ENCODE peak calls at places on chromosomes 7 and 10, in five cellular contexts. A is fibroblast of lung, W is pancreas, U is AG10803, T is cardiac fibroblast. E is an unnamed sample.

GRCh38 chr7:99308461-99309074 is 17.1 kb upstream of the ARPC1A start:
- DNase-seq in T (no peak), U (peak), W (no peak), A (peak), E (no peak)

GRCh38 chr10:80474920-80475319 is 20.8 kb downstream of the TSPAN14 start:
- DNase-seq in U (no peak), A (no peak), T (no peak), W (no peak), E (no peak)

GRCh38 chr10:12846718-12847117 is 154.8 kb downstream of the CCDC3 start:
- DNase-seq in W (no peak), A (peak), T (peak), U (peak), E (no peak)

GRCh38 chr10:14397069-14397468 is 66.3 kb upstream of the FRMD4A start:
- DNase-seq in W (no peak), A (peak), T (peak), U (peak), E (no peak)

GRCh38 chr7:96179863-96180262 is 142.0 kb downstream of the SLC25A13 start:
- DNase-seq in W (no peak), U (peak), A (no peak), T (peak), E (no peak)

GRCh38 chr7:33190688-33191304 is 61.4 kb downstream of the BBS9 start:
- DNase-seq in U (no peak), W (no peak), T (no peak), A (no peak), E (no peak)

GRCh38 chr7:48180981-48181380 is 9.7 kb downstream of the ABCA13 start:
- DNase-seq in W (no peak), T (no peak), A (peak), U (peak), E (no peak)

GRCh38 chr7:55618913-55619312 is 46.6 kb upstream of the VOPP1 start:
- DNase-seq in W (no peak), A (no peak), T (no peak), U (no peak), E (no peak)

DNA sequence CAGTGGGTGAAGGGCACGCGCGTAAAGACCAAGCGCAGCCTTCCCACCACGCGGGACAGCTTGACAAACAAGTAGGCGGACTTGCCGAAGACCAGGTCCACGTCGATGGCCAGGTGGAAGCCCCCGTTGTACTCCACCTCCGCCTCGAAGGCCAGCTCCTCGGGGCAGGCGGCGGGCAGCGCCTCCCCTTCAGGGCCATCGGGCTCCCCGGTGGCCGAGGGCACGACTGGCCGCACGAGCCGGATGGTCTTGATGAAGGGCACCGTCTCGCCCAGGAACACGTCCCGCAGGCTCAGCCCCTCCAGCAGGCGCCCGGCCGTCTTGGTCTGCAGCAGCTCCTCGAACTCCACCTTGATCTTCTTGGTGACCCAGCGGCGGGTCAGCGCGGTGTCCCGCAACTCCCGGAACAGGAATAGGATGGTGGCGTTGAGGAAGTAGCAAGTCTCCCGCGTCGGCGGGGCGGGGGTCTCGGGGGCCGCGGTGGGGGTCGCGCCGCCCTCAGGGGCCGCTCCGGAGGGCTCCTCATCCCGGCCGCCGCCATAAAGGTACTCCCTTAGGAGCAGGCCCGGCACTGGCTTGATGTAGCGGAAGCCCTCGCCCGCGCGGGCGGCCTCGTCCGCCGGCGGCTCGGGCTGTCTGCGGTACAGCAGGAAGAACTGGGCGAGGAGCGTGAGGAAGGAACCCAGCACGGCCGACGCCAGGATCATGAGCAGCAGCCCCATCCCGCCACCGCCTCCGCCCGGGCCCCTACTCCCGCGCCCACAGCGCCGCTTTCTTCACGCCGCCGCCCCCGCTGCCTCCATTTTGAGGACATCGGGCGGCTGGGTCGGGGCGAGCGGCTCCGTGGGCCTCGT is 507 bp downstream of the PDZD8 start:
- DNase-seq in A (peak), W (peak), U (peak), T (peak), E (peak)
- TF ChIP-seq CTCF in A (no peak), W (no peak), U (no peak), T (no peak), E (no peak)

DNA sequence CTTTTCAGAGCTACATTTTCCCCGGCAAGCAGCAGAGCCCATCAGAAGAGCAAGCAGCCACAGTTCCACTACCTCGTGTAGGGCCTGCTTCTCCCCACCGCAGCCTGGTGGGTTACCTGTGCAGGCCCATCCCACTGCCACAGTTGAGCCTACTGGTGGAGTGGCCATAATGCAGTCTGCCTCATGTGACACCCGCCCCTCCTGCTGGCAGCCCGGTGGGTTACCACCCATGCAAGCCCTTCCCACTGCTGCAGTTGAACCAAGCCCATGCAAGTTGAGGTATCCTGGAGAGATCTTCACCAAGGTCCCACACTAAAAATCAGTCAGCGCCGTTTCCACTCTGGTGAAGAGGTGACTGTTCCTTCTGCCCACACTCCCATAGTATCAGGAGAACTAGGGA is 32.1 kb upstream of the CNNM1 start:
- DNase-seq in A (no peak), W (no peak), T (no peak), U (no peak), E (no peak)
- TF ChIP-seq CTCF in A (no peak), W (no peak), T (no peak), U (no peak), E (no peak)

GRCh38 chr10:3510741-3511140 is 274.3 kb downstream of the KLF6 start:
- DNase-seq in U (no peak), A (no peak), W (no peak), T (no peak), E (no peak)

GRCh38 chr10:3511483-3511882 is 273.5 kb downstream of the KLF6 start:
- DNase-seq in A (no peak), W (no peak), U (no peak), T (no peak), E (no peak)

GRCh38 chr10:3509355-3509754 is 275.7 kb downstream of the KLF6 start:
- DNase-seq in T (no peak), A (no peak), W (no peak), U (no peak), E (no peak)

GRCh38 chr10:3514691-3515090 is 270.3 kb downstream of the KLF6 start:
- DNase-seq in T (no peak), W (no peak), U (no peak), A (no peak), E (no peak)

DNA sequence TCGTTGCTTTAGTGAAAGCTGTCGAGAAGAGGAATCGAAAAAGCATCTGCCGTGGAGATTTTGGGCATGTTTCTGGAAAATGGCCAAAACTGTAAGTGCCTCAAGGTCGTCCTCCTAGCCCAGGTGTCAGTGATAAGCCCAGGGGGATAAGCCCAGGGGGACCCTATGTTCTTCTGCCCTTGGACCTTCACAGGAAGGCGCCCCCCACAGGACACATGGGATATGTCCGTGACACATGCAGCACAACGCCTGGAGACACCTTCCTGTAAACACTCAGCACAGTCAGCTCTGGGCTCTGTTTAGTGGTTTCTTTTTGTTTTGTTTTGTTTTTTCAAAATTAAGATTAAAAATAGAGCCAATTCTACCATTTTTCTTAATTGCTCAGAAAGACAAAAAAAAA is 272.7 kb downstream of the KLF6 start:
- DNase-seq in T (no peak), W (no peak), U (no peak), A (no peak), E (no peak)
- TF ChIP-seq CTCF in T (peak), W (no peak), U (no peak), A (no peak), E (peak)

DNA sequence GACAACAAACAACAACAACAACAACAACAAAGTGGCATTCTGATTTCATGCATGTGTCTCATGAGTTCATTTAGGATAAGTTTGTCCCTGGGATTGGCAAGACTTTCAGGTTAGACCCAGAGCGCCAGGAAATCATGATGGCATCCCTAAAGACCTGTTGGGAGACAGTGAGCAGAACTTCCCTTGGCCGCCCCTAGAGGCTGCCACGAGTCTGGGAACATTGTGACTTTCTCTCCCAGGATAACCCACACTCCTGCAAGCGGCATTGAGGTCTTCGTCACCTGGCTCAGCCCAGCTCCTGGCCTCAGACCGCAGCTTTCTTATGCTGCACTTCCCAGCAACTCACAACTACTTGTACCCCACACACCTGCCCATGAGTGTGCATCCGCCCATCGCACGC is 80.5 kb upstream of the RNF32 start:
- DNase-seq in T (no peak), U (no peak), A (no peak), W (no peak), E (no peak)
- TF ChIP-seq CTCF in T (no peak), U (no peak), A (no peak), W (no peak), E (no peak)

GRCh38 chr7:45890902-45891461 is 2.7 kb downstream of the IGFBP1 start:
- DNase-seq in U (peak), W (no peak), A (peak), T (peak), E (no peak)
- TF ChIP-seq CTCF in U (peak), W (peak), A (peak), T (peak), E (peak)

DNA sequence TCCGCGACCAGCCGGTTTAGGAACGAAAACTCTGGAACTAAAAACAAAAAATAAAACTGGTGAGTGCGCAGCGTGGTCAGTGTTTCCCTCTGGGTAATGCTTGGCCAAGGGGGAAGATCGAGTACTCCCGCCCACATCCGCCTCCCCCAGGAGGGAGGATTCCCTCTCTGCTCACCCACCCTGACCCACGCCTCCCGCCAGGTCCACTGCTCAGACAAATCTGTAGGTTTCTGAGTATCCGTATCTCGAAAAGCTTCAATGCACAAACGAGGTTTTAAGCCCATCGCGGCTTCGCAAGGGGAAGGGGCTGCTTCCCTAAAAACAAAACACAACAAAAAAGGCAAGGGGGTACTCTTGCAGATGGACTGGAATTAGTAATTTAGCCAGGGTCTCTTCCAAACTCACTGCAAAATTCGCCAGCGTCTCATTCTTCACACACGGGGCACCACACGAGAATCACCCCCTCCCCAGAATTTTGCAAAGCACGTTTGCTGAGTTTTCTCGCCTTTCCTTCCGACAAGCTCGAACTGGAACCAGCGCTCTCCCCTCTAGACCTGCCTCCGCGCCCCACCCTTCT is 75.2 kb downstream of the INSIG1 start:
- DNase-seq in T (no peak), U (no peak), A (no peak), W (no peak), E (no peak)
- TF ChIP-seq CTCF in T (no peak), U (no peak), A (no peak), W (no peak), E (no peak)

GRCh38 chr10:67697646-67698245 is 1.8 kb upstream of the CTNNA3 start:
- DNase-seq in U (peak), A (peak), W (peak), T (peak), E (peak)

GRCh38 chr10:67696029-67696428 is at the start of gene CTNNA3:
- DNase-seq in T (peak), U (no peak), A (no peak), W (no peak), E (peak)

GRCh38 chr10:67695555-67695954 is 440 bp downstream of the CTNNA3 start:
- DNase-seq in A (peak), U (no peak), W (no peak), T (peak), E (peak)
- TF ChIP-seq CTCF in A (no peak), U (no peak), W (no peak), T (no peak), E (no peak)

DNA sequence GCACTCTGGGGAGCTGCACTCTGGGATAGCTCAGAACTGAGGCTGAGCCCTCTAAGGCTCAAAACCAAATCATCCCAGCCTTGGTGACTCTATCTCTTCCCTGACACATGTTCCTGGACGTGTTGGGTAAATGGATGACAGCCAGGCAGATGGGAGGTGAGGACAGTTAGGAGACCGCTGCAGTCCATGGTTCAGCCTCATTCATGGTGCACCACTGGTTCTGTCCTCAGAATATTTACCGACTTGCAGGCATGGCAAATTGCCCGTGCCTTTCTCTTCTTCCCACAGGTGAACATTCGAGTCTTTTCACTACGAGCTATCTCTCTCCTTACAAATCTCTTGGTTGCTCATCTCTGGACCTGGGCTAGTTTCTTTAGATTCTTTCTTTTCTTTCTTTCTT is 80.3 kb upstream of the EFCAB10 start:
- DNase-seq in A (no peak), U (no peak), T (no peak), W (no peak), E (no peak)
- TF ChIP-seq CTCF in A (no peak), U (no peak), T (no peak), W (no peak), E (no peak)

GRCh38 chr10:94639902-94640301 is 43.6 kb upstream of the CYP2C18 start:
- DNase-seq in U (no peak), T (no peak), A (no peak), W (no peak), E (no peak)
- TF ChIP-seq CTCF in U (no peak), T (no peak), A (no peak), W (no peak), E (no peak)